ENCODE peak calls at places on chromosomes 7 and 10, in six cellular contexts. L is GM23248, Y is endothelial cell of umbilical vein, A is keratinocyte, N is colonic mucosa, Q is neural progenitor cell. O is an unnamed sample.

GRCh38 chr7:107846324-107846723 is 43.3 kb upstream of the SLC26A3 start:
- DNase-seq in L (no peak), Y (no peak), A (no peak), N (no peak), Q (no peak), O (no peak)

GRCh38 chr7:116356333-116356965 is 143.1 kb upstream of the CAV2 start:
- DNase-seq in L (no peak), Y (peak), A (no peak), N (no peak), Q (no peak), O (no peak)

GRCh38 chr10:60237977-60238376 is 151.7 kb downstream of the ANK3 start:
- DNase-seq in L (peak), Y (no peak), A (no peak), N (no peak), Q (no peak), O (no peak)

GRCh38 chr7:111475959-111476358 is 86.3 kb downstream of the IMMP2L start:
- DNase-seq in L (no peak), Y (no peak), A (no peak), N (no peak), Q (no peak), O (no peak)

GRCh38 chr7:76020031-76020714 is 25.8 kb upstream of the TMEM120A start:
- DNase-seq in L (peak), Y (peak), A (peak), N (peak), Q (peak), O (peak)

GRCh38 chr7:26779978-26780595 is 84.3 kb downstream of the SKAP2 start:
- DNase-seq in L (no peak), Y (no peak), A (no peak), N (no peak), Q (no peak), O (no peak)

GRCh38 chr10:72800000-72800740 is 93.4 kb upstream of the OIT3 start:
- DNase-seq in L (peak), Y (peak), A (no peak), N (no peak), Q (no peak), O (peak)

GRCh38 chr10:132563485-132564248 is 26.1 kb downstream of the INPP5A start:
- DNase-seq in L (no peak), Y (no peak), A (no peak), N (no peak), Q (no peak), O (no peak)

GRCh38 chr7:158413962-158414961 is 173.4 kb downstream of the PTPRN2 start:
- DNase-seq in L (peak), Y (no peak), A (no peak), N (no peak), Q (peak), O (no peak)

GRCh38 chr10:71950683-71951082 is 13.5 kb upstream of the CHST3 start:
- DNase-seq in L (no peak), Y (no peak), A (no peak), N (no peak), Q (no peak), O (peak)

GRCh38 chr7:90892213-90892612 is 296.1 kb downstream of the CDK14 start:
- DNase-seq in L (no peak), Y (no peak), A (no peak), N (no peak), Q (no peak), O (no peak)

GRCh38 chr10:116771101-116771705 is 28.8 kb upstream of the HSPA12A start:
- DNase-seq in L (peak), Y (no peak), A (no peak), N (peak), Q (no peak), O (peak)

GRCh38 chr10:3902809-3903410 is 117.9 kb upstream of the KLF6 start:
- DNase-seq in L (peak), Y (peak), A (no peak), N (no peak), Q (no peak), O (no peak)
- H3K9ac ChIP-seq in L (peak), Y (no peak), A (peak), N (no peak), Q (no peak), O (no peak)

DNA sequence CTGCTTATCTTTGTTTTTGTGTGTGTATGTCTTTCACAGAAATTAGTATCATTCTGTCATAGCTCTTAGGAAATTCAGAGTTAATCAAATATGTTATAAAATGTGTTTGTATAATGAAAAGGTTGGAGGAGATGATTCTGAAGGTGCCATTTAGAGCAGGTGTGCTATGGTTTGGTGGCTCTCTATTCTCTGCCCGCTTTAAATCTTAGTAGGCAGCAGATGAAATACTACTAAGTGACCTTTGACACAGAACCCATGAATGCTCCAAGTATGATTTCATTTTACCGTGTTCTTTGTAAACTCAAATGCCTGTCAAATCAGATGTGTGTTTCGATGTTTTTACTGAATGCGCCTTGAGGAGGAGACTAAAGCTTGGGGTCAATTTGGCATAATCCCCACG is 24.5 kb downstream of the ZEB1 start:
- DNase-seq in L (no peak), Y (no peak), A (no peak), N (no peak), Q (no peak), O (no peak)
- H3K9ac ChIP-seq in L (no peak), Y (no peak), A (no peak), N (no peak), Q (no peak), O (no peak)

DNA sequence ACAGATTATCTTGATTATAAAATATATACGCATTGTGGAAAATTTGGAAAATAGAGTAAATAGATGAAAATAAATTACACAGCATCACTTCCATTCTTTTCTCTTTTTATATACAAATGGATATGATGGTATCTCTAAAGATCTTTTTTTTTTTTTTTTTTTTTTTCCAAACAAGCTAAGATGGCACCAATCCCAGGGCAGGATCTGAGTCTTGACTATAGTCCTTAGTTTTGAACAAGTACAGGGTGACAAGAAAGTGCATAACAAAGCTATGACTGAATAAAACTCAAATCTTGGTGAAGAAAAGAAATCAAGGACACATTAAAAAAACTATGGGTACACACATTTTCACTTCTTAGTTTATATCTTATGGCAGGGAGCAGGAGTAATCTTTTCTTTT is 42.6 kb upstream of the FAM133B start:
- DNase-seq in L (no peak), Y (no peak), A (no peak), N (no peak), Q (no peak), O (no peak)
- H3K9ac ChIP-seq in L (no peak), Y (peak), A (no peak), N (no peak), Q (no peak), O (no peak)

DNA sequence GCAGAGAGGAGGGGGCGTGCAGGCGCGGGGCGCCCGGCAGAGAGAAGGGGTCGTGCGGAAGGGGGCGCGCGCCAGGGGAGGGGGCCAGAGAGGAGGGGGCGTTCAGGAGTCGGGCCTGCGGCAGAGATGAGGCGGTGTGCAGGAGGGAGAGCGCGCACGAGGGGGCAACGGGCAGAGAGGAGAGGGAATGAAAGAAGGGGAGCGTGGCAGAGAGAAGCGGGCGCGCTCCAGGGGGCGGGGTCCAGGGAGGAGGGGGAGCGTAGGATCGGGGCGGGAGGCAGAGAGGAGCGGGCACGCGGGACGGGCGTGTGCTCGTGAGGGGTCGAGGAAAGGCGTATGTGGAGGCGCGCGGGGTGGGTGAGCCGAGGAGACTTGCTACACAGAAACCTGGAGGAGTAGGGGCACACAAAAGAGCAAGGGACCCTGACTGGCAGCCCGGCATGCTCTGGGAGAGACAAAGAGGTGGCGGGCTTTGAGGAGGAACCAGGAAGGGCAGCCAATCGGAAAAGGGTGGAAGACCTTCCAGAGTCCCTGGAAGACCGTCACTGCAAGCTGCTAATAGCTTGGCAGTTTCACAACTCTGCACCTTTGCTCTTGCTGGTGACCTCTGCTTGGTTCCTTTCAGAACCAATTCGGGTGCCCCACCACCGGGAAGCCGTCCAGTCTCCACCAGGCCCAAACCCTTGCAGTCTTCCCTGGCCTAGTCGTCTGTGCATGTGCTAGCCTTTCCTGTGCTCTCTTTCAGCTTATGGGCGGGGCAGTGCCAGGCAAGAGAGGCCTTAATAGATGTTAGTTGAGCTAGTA is 621 bp downstream of the DYDC2 start:
- DNase-seq in L (no peak), Y (no peak), A (no peak), N (no peak), Q (peak), O (no peak)
- H3K9ac ChIP-seq in L (no peak), Y (no peak), A (no peak), N (no peak), Q (no peak), O (no peak)

O was measured in HepG2.